ENCODE peak calls at places on chromosome 22, in six cellular contexts. K is activated T-cell treated with anti-CD3 and anti-CD28 coated beads, Interleukin-2, amount 50 U/mL, for 24 hours; P is stimulated activated CD8-positive, alpha-beta memory T cell treated with anti-CD3 and anti-CD28 coated beads, Interleukin-4, amount 100 ng/mL, for 1 hour; O is MV-4-11; H is stimulated activated CD4-positive, alpha-beta T cell treated with anti-CD3 and anti-CD28 coated beads, Interleukin-2, amount 100 ng/mL, for 48 hours; C is RWPE1. T is an unnamed sample.

GRCh38 chr22:19056951-19057401 is 65.2 kb downstream of the DGCR2 start:
- DNase-seq in K (peak), O (no peak), C (no peak), P (no peak), H (no peak), T (no peak)

GRCh38 chr22:30733081-30733680 is 38.5 kb downstream of the OSBP2 start:
- DNase-seq in O (peak), P (no peak), C (no peak), K (no peak), H (no peak), T (peak)

GRCh38 chr22:24453853-24454252 is 26.5 kb downstream of the ADORA2A start:
- DNase-seq in H (no peak), O (no peak), K (no peak), P (no peak), C (no peak), T (no peak)

GRCh38 chr22:17712441-17712840 is 61.8 kb downstream of the BID start:
- DNase-seq in C (no peak), H (no peak), K (no peak), P (no peak), O (no peak), T (no peak)

GRCh38 chr22:44071760-44072159 is 47.7 kb downstream of the PARVB start:
- DNase-seq in P (no peak), O (no peak), K (no peak), C (no peak), H (no peak), T (no peak)

GRCh38 chr22:43066844-43067385 is 22.3 kb downstream of the TTLL1 start:
- DNase-seq in C (no peak), K (no peak), O (no peak), H (no peak), P (no peak), T (no peak)

GRCh38 chr22:39278040-39278439 is 33.3 kb upstream of the PDGFB start:
- DNase-seq in O (no peak), P (no peak), K (no peak), H (no peak), C (no peak), T (no peak)

GRCh38 chr22:45226681-45227186 is 14.0 kb downstream of the KIAA0930 start:
- DNase-seq in H (no peak), P (no peak), K (no peak), C (peak), O (peak), T (peak)

GRCh38 chr22:31488988-31489617 is 539 bp downstream of the EIF4ENIF1 start:
- DNase-seq in O (peak), H (no peak), K (peak), P (no peak), C (no peak), T (no peak)

T was measured in AML-193.